ENCODE peak calls at places on chromosomes 12 and 14, in four cellular contexts. P is fibroblast of lung, T is astrocyte of the cerebellum, L is adrenal gland. X is an unnamed sample.

GRCh38 chr14:101553393-101553792 is 7.9 kb upstream of the DIO3 start:
- DNase-seq in P (no peak), L (no peak), T (no peak), X (no peak)

GRCh38 chr12:63208956-63209355 is 58.0 kb upstream of the AVPR1A start:
- DNase-seq in P (no peak), L (no peak), T (peak), X (no peak)

GRCh38 chr12:99087278-99087677 is 442.2 kb downstream of the APAF1 start:
- DNase-seq in T (no peak), P (no peak), L (no peak), X (no peak)

GRCh38 chr12:105204916-105205315 is 31.1 kb downstream of the APPL2 start:
- DNase-seq in P (no peak), L (peak), T (peak), X (no peak)

GRCh38 chr12:20490213-20490612 is 121.9 kb downstream of the PDE3A start:
- DNase-seq in T (no peak), P (no peak), L (no peak), X (no peak)

GRCh38 chr12:10293151-10293550 is 14.5 kb upstream of the KLRD1 start:
- DNase-seq in L (no peak), P (no peak), T (no peak), X (no peak)

GRCh38 chr12:26721800-26722199 is 111.2 kb downstream of the ITPR2 start:
- DNase-seq in L (no peak), T (no peak), P (peak), X (no peak)

GRCh38 chr12:50174971-50175715 is 8.0 kb upstream of the CERS5 start:
- DNase-seq in T (peak), P (peak), L (peak), X (no peak)

GRCh38 chr12:108597559-108598471 is at the start of gene TMEM119:
- DNase-seq in P (peak), T (no peak), L (no peak), X (no peak)

GRCh38 chr14:56247495-56248087 is 129.4 kb downstream of the PELI2 start:
- DNase-seq in P (peak), T (no peak), L (no peak), X (no peak)

GRCh38 chr12:132075714-132076553 is 68.2 kb downstream of the DDX51 start:
- DNase-seq in L (no peak), P (no peak), T (no peak), X (no peak)

GRCh38 chr12:123004287-123004686 is 23.8 kb downstream of the ARL6IP4 start:
- DNase-seq in L (no peak), P (no peak), T (no peak), X (no peak)

GRCh38 chr14:75334191-75335051 is 55.8 kb downstream of the FOS start:
- DNase-seq in T (no peak), L (peak), P (peak), X (peak)

GRCh38 chr12:14148489-14149240 is 167.3 kb upstream of the GRIN2B start:
- DNase-seq in T (no peak), P (no peak), L (no peak), X (no peak)
- TF ChIP-seq CTCF in T (no peak), P (no peak), L (no peak), X (no peak)

GRCh38 chr12:40688085-40688725 is 4.0 kb upstream of the CNTN1 start:
- DNase-seq in L (no peak), P (no peak), T (no peak), X (no peak)
- TF ChIP-seq CTCF in L (no peak), P (no peak), T (no peak), X (no peak)

GRCh38 chr12:126384029-126384564 is 1318.9 kb downstream of the AACS start:
- DNase-seq in P (no peak), L (no peak), T (no peak), X (no peak)
- TF ChIP-seq CTCF in P (no peak), L (no peak), T (no peak), X (no peak)

GRCh38 chr12:119835068-119835467 is 42.1 kb downstream of the CIT start:
- DNase-seq in L (no peak), T (no peak), P (peak), X (no peak)
- TF ChIP-seq CTCF in L (no peak), T (peak), P (peak), X (no peak)

GRCh38 chr12:100345020-100345767 is 11.7 kb upstream of the SLC17A8 start:
- DNase-seq in P (no peak), T (no peak), L (no peak), X (no peak)

GRCh38 chr12:100346660-100347059 is 10.2 kb upstream of the SLC17A8 start:
- DNase-seq in T (no peak), L (no peak), P (no peak), X (no peak)

DNA sequence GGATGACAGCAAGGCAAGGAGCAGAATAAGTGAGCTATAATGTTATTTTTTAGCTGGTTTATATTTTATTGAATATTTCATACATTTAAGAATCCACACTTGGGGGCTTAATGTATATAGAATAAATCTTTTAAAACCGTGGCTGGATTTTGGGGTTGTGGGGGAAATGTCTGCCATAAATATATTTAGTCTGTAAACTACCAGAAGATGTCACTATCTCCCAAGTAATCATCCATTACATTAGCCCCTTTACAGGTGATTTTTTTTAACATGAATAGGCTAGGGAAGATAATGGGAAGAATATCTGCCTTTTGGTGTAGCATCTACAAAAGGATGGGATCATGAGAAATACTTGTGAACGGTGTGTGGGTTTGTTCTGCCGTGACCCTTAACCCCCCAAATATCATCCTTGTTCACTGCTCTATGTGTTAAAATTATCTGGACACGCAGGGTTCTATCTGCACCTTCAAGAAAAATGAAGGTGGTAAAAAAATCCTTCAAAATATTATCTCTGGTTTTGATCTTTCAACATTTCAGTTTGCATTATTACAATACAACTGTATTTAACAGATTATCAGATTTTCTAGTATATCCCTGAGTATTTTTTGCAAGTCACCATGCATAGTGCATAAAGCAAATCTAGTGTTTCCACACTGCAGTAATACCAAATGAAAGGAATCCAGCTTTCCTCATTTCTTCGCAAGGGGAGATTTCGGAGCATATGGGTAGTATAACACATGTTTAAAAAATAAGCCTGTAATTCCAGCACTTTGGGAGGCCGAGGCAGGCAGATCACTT is 8.0 kb upstream of the SLC17A8 start:
- DNase-seq in P (peak), T (peak), L (no peak), X (no peak)
- TF ChIP-seq CTCF in P (peak), T (peak), L (peak), X (no peak)

GRCh38 chr12:1797011-1797901 is 23.1 kb upstream of the LRTM2 start:
- DNase-seq in L (no peak), T (no peak), P (no peak), X (peak)
- TF ChIP-seq CTCF in L (no peak), T (no peak), P (no peak), X (no peak)